ENCODE peak calls at places on chromosomes 11 and 22, in nine cellular contexts. P is pancreas, F is body of pancreas, U is mammary epithelial cell, V is lung, D is esophagus squamous epithelium, N is IMR-90, L is Peyer's patch, H is substantia nigra. E is an unnamed sample.

GRCh38 chr11:112195906-112196305 is 20.6 kb downstream of the BCO2 start:
- DNase-seq in U (peak; percentile 65), V (no peak), L (no peak), P (no peak), H (no peak), F (no peak), N (no peak), D (no peak), E (no peak)

GRCh38 chr11:46649180-46649738 is 31.9 kb downstream of the ATG13 start:
- DNase-seq in H (peak; percentile 63), N (peak; percentile 97), L (peak; percentile 51), D (no peak), P (no peak), U (peak; percentile 65), F (peak; percentile 66), V (peak; percentile 33), E (peak; percentile 39)

GRCh38 chr11:102494216-102494615 is 36.3 kb downstream of the MMP7 start:
- DNase-seq in D (no peak), L (peak; percentile 67), V (no peak), F (peak; percentile 43), N (peak; percentile 51), P (no peak), U (peak; percentile 78), H (no peak), E (peak; percentile 40)

GRCh38 chr11:91239359-91239758 is 985.3 kb upstream of the FAT3 start:
- DNase-seq in U (peak; percentile 63), N (no peak), D (no peak), P (no peak), V (no peak), F (no peak), H (no peak), L (no peak), E (no peak)

GRCh38 chr22:39962071-39962470 is 1.9 kb downstream of the TMA7B start:
- DNase-seq in H (no peak), U (no peak), P (no peak), F (no peak), V (no peak), N (no peak), D (no peak), L (no peak), E (no peak)

GRCh38 chr22:30947163-30947820 is 21.3 kb downstream of the MORC2 start:
- DNase-seq in D (no peak), N (no peak), U (peak; percentile 93), H (peak; percentile 28), L (no peak), P (no peak), F (no peak), V (no peak), E (peak; percentile 65)

GRCh38 chr11:2580061-2580421 is 119.8 kb downstream of the KCNQ1OT1 start:
- DNase-seq in P (no peak), V (no peak), L (peak; percentile 24), H (no peak), D (no peak), N (no peak), F (peak; percentile 1), U (no peak), E (no peak)

GRCh38 chr11:36341915-36342314 is 45.8 kb downstream of the PRR5L start:
- DNase-seq in D (no peak), P (no peak), L (no peak), F (no peak), N (no peak), U (no peak), H (no peak), V (no peak), E (no peak)

GRCh38 chr11:13717331-13717730 is 48.9 kb downstream of the FAR1 start:
- DNase-seq in U (peak; percentile 57), L (no peak), F (no peak), V (no peak), H (no peak), D (no peak), N (peak; percentile 73), P (no peak), E (no peak)

GRCh38 chr11:50275133-50275532 is 242.5 kb downstream of the OR4C45 start:
- DNase-seq in N (no peak), V (no peak), F (no peak), L (no peak), D (no peak), U (no peak), H (no peak), P (no peak), E (no peak)

GRCh38 chr11:63762662-63763505 is 5.7 kb downstream of the ZFTA start:
- DNase-seq in P (peak; percentile 36), U (no peak), V (no peak), L (no peak), F (peak; percentile 39), D (no peak), H (peak; percentile 57), N (no peak), E (no peak)

GRCh38 chr11:117226388-117227385 is 5.2 kb downstream of the PCSK7 start:
- DNase-seq in U (peak; percentile 58), N (peak; percentile 78), H (no peak), F (peak; percentile 75), L (peak; percentile 67), D (no peak), V (no peak), P (peak; percentile 57), E (peak; percentile 57)

DNA sequence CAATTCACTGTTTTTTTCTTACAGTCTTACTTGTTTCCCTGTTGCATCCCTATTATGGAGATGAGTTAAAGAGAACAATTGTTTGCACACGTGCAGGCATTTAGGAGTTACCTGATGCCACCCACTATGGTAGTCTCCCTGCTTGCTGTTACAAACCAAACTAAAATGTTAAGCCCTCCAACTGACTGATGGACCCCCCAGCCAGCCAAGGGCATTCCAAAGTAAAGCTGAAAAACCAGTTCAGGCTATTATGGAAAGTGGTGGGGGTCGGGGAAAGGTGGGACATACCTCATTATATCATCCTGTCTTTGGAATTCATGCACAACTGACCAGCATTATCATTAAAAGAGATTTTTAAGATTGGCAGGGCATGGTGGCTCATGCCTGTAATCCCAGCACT is 47.0 kb upstream of the GNAZ start:
- DNase-seq in U (no peak), F (no peak), P (no peak), L (no peak), N (no peak), D (no peak), V (no peak), H (no peak), E (no peak)
- H3K27ac ChIP-seq in U (no peak overlapping the region), F (no peak overlapping the region), P (no peak overlapping the region), L (no peak overlapping the region), N (no peak overlapping the region), D (no peak overlapping the region), V (no peak overlapping the region), H (no peak overlapping the region), E (no peak overlapping the region)

DNA sequence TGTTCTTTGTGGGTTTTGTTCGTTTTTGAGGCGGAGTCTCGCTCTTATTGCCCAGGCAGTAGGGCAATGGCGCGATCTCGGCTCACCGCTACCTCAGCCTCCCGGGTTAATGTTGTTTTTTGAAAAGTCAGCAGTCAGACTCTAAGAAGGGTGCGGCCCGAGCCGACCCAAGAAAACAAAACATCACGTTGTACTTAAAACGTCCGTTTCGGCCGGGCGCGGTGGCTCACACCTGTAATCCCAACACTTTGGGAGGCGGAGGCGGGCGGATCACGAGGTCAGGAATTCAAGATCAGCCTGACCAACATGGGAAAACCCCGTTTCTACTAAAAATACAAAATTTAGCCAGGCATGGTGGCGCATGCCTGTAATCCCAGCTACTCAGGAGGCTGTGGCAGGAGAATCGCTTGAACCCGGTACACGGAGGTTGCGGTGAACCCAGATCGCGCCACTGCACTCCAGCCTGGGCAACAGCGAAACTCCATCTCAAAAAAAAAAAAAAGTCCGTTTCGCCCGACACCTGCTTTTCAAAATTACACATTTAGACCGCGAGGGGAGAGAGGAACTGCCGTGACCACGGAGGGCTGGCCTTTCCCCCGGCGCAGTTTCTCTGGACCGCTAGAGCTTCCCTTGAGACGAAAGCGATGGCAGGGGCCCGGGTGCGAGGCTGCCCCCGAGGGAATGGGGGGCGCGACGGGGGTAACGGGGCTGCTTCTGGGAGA is 636 bp downstream of the CD59 start:
- DNase-seq in P (peak; percentile 21), V (peak; percentile 44), H (no peak), U (peak; percentile 54), F (peak; percentile 37), L (peak; percentile 64), N (no peak), D (no peak), E (peak; percentile 30)
- H3K27ac ChIP-seq in P (peak overlapping the region; percentile 82), V (peak overlapping the region; percentile 97), H (peak overlapping the region; percentile 72), U (peak overlapping the region; percentile 97), F (peak overlapping the region; percentile 85), L (peak overlapping the region; percentile 80), N (peak overlapping the region; percentile 67), D (peak overlapping the region; percentile 95), E (peak overlapping the region; percentile 91)

DNA sequence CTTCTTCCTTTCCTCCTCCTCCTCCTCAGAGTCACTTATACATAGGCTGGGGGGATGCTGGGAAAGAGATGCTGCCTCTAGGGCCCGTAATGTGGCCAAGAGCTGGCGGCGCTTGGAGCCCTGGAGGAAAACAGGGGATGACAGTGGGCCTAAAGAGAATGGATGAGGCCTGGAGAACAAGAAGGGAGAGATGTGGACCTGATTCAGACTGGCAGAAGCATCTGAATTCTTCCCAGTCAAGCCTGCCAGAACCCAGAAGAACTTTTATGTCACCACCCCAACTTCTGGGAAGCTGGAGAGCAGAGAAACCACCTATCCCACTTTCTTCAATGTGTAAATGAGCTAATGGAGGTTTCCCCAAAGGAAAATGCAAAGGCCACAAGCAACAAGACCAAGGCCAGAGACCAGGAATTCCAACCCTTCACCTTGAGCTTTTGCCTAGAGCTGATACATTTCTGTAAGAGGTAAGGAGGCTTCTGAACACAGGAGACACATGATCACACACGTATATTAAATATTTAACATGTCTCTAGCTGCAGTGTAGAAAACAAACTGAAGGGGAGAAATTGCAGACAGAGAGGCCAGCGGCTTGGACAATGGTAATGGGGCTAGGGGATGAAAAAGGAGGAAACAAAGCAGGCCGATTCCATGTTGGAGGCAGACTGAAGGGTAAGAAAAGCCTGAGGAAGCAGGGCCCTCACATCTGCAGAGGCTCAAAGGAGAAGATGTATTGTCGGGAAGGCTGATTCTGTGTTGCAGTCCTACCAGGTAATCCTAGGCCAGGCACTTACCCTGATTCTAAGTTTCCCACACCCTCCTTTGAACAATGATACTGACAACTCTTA is 1.1 kb downstream of the RRP8 start:
- DNase-seq in H (no peak), V (peak; percentile 13), P (no peak), D (no peak), L (no peak), N (no peak), U (no peak), F (no peak), E (peak; percentile 3)
- H3K27ac ChIP-seq in H (peak overlapping the region; percentile 1), V (peak overlapping the region; percentile 97), P (no peak overlapping the region), D (peak overlapping the region; percentile 4), L (peak overlapping the region; percentile 94), N (peak overlapping the region; percentile 36), U (peak overlapping the region; percentile 66), F (peak overlapping the region; percentile 97), E (no peak overlapping the region)

DNA sequence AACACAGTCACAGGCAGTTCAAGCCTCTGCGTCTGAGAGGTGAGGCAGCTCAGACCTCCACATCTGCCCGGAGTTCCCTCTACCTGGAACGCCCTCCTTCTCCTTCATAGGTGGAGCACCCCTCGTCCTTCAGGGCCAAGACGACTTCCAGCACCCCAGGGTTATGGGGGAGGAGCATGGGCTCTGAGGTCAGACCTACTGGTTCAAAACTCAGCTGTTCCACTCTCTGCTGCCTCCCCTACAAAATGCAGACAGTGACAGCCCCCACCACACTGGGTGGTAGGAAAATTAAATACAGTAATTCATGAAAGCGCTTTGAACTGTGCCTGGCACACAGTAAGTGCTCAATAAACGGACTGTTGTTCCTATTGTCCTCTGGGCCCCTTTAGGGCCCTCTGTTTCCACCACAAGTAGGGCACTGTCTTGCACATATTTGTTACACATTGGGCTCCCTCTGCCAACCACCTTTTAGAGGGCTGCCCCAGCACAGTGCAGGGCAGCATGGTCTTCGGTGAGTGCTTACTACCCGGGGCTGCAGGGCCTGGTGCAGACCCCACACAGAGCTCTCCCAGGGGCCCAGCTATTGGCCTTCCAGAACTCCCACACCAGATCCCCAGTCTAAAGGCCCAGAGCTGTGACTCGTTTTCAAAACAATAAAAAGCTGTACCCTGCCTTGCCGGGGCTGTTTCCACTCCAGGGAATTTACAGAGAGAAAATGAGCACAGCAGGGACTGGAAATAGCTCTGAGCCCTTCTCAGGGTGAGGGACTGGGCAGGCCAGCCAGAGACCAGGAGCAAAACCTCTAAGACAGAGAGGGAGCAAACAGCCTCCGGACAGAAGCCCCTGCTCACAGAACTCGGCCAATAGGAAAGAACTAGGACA is 2.5 kb downstream of the TMEM184B start:
- DNase-seq in N (peak; percentile 14), V (no peak), U (no peak), D (no peak), P (no peak), H (peak; percentile 21), F (no peak), L (no peak), E (no peak)
- H3K27ac ChIP-seq in N (peak overlapping the region; percentile 0), V (peak overlapping the region; percentile 17), U (no peak overlapping the region), D (peak overlapping the region; percentile 38), P (no peak overlapping the region), H (peak overlapping the region; percentile 98), F (no peak overlapping the region), L (no peak overlapping the region), E (peak overlapping the region; percentile 36)